ENCODE peak calls at places on chromosomes 7 and 10, in nine cellular contexts. J is ovary, H is H54, N is breast epithelium, E is HCT116, Q is H1, V is adrenal gland, F is endothelial cell of umbilical vein, X is IMR-90. Z is an unnamed sample.

GRCh38 chr7:105161366-105161765 is 147.4 kb downstream of the KMT2E start:
- DNase-seq in J (no peak), H (no peak), N (no peak), E (no peak), Q (no peak), V (no peak), F (no peak), X (no peak), Z (no peak)

GRCh38 chr7:25239888-25240287 is 11.6 kb upstream of the NPVF start:
- DNase-seq in J (no peak), H (no peak), N (no peak), E (no peak), Q (no peak), V (no peak), F (no peak), X (no peak), Z (no peak)

GRCh38 chr7:5677538-5678294 is 103.7 kb downstream of the RNF216 start:
- DNase-seq in J (peak), H (peak), N (no peak), E (peak), Q (no peak), V (peak), F (peak), X (peak), Z (no peak)

GRCh38 chr10:63711866-63712716 is 190.9 kb downstream of the REEP3 start:
- DNase-seq in J (peak), H (peak), N (peak), E (peak), Q (no peak), V (peak), F (peak), X (peak), Z (peak)

GRCh38 chr10:116001976-116002375 is 271.0 kb downstream of the GFRA1 start:
- DNase-seq in J (no peak), H (no peak), N (no peak), E (no peak), Q (no peak), V (no peak), F (no peak), X (no peak), Z (no peak)

GRCh38 chr7:134415700-134416099 is 43.2 kb downstream of the AKR1B1 start:
- DNase-seq in J (no peak), H (no peak), N (no peak), E (no peak), Q (no peak), V (no peak), F (no peak), X (no peak), Z (no peak)

GRCh38 chr10:43336641-43337318 is 34.7 kb upstream of the FXYD4 start:
- DNase-seq in J (no peak), H (no peak), N (no peak), E (no peak), Q (no peak), V (no peak), F (no peak), X (no peak), Z (no peak)

GRCh38 chr7:37346761-37347160 is 101.9 kb downstream of the ELMO1 start:
- DNase-seq in J (no peak), H (no peak), N (no peak), E (no peak), Q (no peak), V (no peak), F (no peak), X (no peak), Z (no peak)

GRCh38 chr10:22702348-22702747 is 12.0 kb downstream of the PIP4K2A start:
- DNase-seq in J (no peak), H (no peak), N (no peak), E (no peak), Q (no peak), V (no peak), F (no peak), X (peak), Z (no peak)

GRCh38 chr10:28805390-28805789 is 128.1 kb downstream of the BAMBI start:
- DNase-seq in J (no peak), H (no peak), N (no peak), E (no peak), Q (no peak), V (no peak), F (no peak), X (no peak), Z (no peak)

GRCh38 chr7:13839063-13839462 is 150.4 kb downstream of the ETV1 start:
- DNase-seq in J (no peak), H (no peak), N (no peak), E (no peak), Q (no peak), V (no peak), F (no peak), X (no peak), Z (no peak)

GRCh38 chr7:116454377-116454776 is 45.2 kb upstream of the CAV2 start:
- DNase-seq in J (no peak), H (no peak), N (no peak), E (no peak), Q (no peak), V (no peak), F (no peak), X (no peak), Z (no peak)

GRCh38 chr7:139993592-139993991 is 69.2 kb downstream of the PARP12 start:
- DNase-seq in J (no peak), H (no peak), N (no peak), E (no peak), Q (no peak), V (no peak), F (no peak), X (no peak), Z (no peak)

GRCh38 chr10:113770346-113770745 is 18.9 kb downstream of the PLEKHS1 start:
- DNase-seq in J (no peak), H (no peak), N (no peak), E (no peak), Q (no peak), V (no peak), F (no peak), X (no peak), Z (no peak)

GRCh38 chr7:37304926-37305325 is 143.7 kb downstream of the ELMO1 start:
- DNase-seq in J (no peak), H (no peak), N (no peak), E (no peak), Q (no peak), V (no peak), F (no peak), X (no peak), Z (no peak)

GRCh38 chr7:2701832-2702593 is 14.0 kb downstream of the AMZ1 start:
- DNase-seq in J (peak), H (peak), N (no peak), E (no peak), Q (no peak), V (peak), F (no peak), X (peak), Z (peak)

GRCh38 chr10:131160219-131160875 is 151.2 kb downstream of the TCERG1L start:
- DNase-seq in J (peak), H (no peak), N (no peak), E (no peak), Q (no peak), V (no peak), F (no peak), X (no peak), Z (no peak)

GRCh38 chr10:61786728-61787127 is 114.8 kb upstream of the ARID5B start:
- DNase-seq in J (no peak), H (peak), N (no peak), E (peak), Q (no peak), V (no peak), F (peak), X (peak), Z (no peak)

GRCh38 chr10:87960230-87960629 is 96.8 kb downstream of the PTEN start:
- DNase-seq in J (no peak), H (no peak), N (no peak), E (no peak), Q (no peak), V (no peak), F (peak), X (peak), Z (no peak)

GRCh38 chr7:29091121-29091601 is 55.2 kb downstream of the CPVL start:
- DNase-seq in J (peak), H (no peak), N (no peak), E (no peak), Q (no peak), V (peak), F (no peak), X (no peak), Z (no peak)

GRCh38 chr7:115014794-115015193 is 92.9 kb downstream of the MDFIC start:
- DNase-seq in J (no peak), H (no peak), N (no peak), E (no peak), Q (no peak), V (no peak), F (no peak), X (no peak), Z (no peak)

GRCh38 chr10:8041284-8042031 is 13.0 kb upstream of the GATA3 start:
- DNase-seq in J (no peak), H (no peak), N (no peak), E (no peak), Q (no peak), V (no peak), F (peak), X (no peak), Z (no peak)

GRCh38 chr7:99557940-99558305 is 519 bp upstream of the ZNF655 start:
- DNase-seq in J (no peak), H (peak), N (no peak), E (no peak), Q (no peak), V (no peak), F (no peak), X (no peak), Z (no peak)

GRCh38 chr7:120864146-120864920 is 6.4 kb upstream of the TSPAN12 start:
- DNase-seq in J (no peak), H (no peak), N (no peak), E (no peak), Q (no peak), V (no peak), F (no peak), X (no peak), Z (no peak)

GRCh38 chr7:13801669-13802068 is 187.8 kb downstream of the ETV1 start:
- DNase-seq in J (no peak), H (no peak), N (no peak), E (no peak), Q (no peak), V (no peak), F (no peak), X (peak), Z (no peak)

GRCh38 chr7:110442386-110442837 is 648.5 kb upstream of the LRRN3 start:
- DNase-seq in J (no peak), H (peak), N (no peak), E (peak), Q (peak), V (peak), F (peak), X (peak), Z (no peak)

GRCh38 chr7:105130048-105130447 is 116.0 kb downstream of the KMT2E start:
- DNase-seq in J (no peak), H (no peak), N (no peak), E (no peak), Q (no peak), V (no peak), F (no peak), X (no peak), Z (no peak)

GRCh38 chr10:79275105-79275430 is 72.2 kb upstream of the PPIF start:
- DNase-seq in J (no peak), H (no peak), N (no peak), E (no peak), Q (no peak), V (no peak), F (no peak), X (no peak), Z (no peak)

GRCh38 chr10:35795131-35795819 is 153.2 kb upstream of the FZD8 start:
- DNase-seq in J (no peak), H (no peak), N (no peak), E (no peak), Q (no peak), V (no peak), F (peak), X (peak), Z (no peak)

GRCh38 chr7:134279336-134279735 is 37.4 kb downstream of the SLC35B4 start:
- DNase-seq in J (no peak), H (no peak), N (no peak), E (no peak), Q (no peak), V (no peak), F (no peak), X (no peak), Z (no peak)

GRCh38 chr7:21076054-21076453 is 289.4 kb upstream of the SP8 start:
- DNase-seq in J (no peak), H (no peak), N (no peak), E (no peak), Q (no peak), V (no peak), F (no peak), X (no peak), Z (no peak)

GRCh38 chr10:22626784-22627183 is 87.6 kb downstream of the PIP4K2A start:
- DNase-seq in J (no peak), H (no peak), N (no peak), E (no peak), Q (no peak), V (no peak), F (peak), X (no peak), Z (no peak)

GRCh38 chr10:128305601-128306345 is 179.6 kb upstream of the MKI67 start:
- DNase-seq in J (no peak), H (no peak), N (no peak), E (no peak), Q (no peak), V (no peak), F (no peak), X (no peak), Z (no peak)

GRCh38 chr7:158301221-158301620 is 286.4 kb downstream of the PTPRN2 start:
- DNase-seq in J (no peak), H (no peak), N (no peak), E (no peak), Q (no peak), V (no peak), F (no peak), X (no peak), Z (no peak)

GRCh38 chr10:71314028-71314693 is 4.9 kb upstream of the SLC29A3 start:
- DNase-seq in J (peak), H (peak), N (no peak), E (peak), Q (peak), V (peak), F (peak), X (peak), Z (no peak)

GRCh38 chr10:70222340-70222794 is 10.9 kb downstream of the PPA1 start:
- DNase-seq in J (no peak), H (no peak), N (peak), E (peak), Q (no peak), V (no peak), F (no peak), X (peak), Z (no peak)

GRCh38 chr7:93964813-93965212 is 39.3 kb downstream of the BET1 start:
- DNase-seq in J (no peak), H (no peak), N (no peak), E (no peak), Q (no peak), V (no peak), F (no peak), X (no peak), Z (no peak)

DNA sequence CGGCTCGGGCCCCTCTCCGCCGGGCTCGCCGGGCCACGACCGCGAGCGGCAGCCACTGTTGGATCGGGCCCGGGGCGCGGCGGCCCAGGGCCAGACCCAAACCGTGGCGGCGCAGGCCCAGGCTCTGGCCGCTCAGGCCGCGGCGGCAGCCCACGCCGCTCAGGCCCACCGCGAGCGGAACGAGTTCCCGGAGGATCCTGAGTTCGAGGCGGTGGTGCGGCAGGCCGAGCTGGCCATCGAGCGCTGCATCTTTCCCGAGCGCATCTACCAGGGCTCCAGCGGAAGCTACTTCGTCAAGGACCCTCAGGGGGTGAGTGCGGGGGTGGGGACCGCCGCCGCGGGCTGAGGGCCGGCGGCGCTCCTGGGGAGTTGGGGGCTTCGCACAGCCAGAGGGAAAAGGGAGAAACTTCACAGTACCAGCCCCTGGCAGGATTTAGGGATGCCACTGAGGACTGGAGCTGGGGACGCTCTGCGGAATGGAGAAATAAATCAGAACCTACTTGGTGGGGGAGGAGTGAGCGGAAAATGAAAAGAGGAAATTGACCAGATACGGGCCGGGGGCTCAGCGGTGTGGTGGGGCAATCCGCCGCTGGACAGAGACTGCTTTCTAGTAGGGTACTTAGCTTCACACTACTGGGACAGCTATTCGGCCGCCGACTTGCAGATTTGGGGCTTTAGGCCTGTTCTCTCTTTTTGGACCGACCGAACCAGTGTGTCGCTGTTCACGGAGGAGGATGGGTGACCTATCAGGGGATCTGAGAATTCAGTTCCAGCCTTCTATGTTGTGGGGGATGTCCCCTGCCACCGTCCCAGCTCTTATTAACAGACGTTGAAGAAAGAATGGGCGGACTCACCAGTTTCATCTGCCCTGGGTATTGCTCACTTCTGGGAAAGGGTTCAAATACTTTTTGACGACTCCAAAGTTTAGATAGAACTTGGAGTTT is 669 bp downstream of the PI4K2A start:
- DNase-seq in J (peak), H (peak), N (peak), E (no peak), Q (no peak), V (peak), F (peak), X (peak), Z (peak)
- TF ChIP-seq POLR2A in J (no peak), H (no peak), N (no peak), E (no peak), Q (no peak), V (peak), F (no peak), X (no peak), Z (peak)

GRCh38 chr10:2748287-2748686 is 319.1 kb upstream of the PFKP start:
- DNase-seq in J (no peak), H (no peak), N (no peak), E (no peak), Q (no peak), V (no peak), F (no peak), X (no peak), Z (no peak)
- TF ChIP-seq POLR2A in J (no peak), H (no peak), N (no peak), E (no peak), Q (no peak), V (no peak), F (no peak), X (no peak), Z (no peak)

DNA sequence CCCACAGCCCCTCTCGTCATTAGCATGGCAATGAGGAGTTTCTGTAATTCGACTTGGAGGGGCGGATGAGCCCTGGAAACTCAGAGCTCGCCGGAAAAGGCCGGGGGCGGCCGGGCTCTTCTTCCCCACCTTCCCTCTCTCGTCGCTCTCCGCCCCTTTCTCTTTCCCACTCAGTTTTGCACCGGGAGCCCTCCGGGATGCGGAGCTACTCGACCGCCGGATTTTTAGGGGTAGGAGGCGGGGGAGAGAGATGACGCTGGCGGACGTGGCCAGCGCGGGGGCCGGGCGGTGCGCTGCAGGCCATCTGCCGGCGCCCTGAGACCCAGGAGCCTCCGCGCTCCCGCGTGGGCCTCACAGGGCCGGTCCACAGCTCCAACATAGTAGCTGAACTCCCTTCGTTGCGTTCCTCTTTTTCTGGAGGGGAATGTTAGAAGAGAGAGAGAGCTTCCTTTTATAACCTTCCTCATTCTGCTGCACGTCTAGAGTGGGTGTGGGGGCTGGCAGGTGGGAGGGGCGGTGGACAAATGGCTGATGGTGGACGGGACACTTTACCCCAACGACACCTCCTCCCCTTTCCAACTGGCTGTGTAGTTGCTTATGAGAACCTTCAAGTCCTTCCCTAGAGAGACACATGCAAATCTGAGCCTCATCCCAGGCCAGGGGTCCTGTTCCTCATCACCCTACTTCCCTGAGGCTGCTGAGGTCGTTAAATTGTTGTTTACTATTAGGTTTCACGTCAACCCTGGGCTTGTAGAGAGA is 1.1 kb upstream of the HOXA1 start:
- DNase-seq in J (peak), H (no peak), N (no peak), E (no peak), Q (no peak), V (peak), F (peak), X (peak), Z (no peak)
- TF ChIP-seq POLR2A in J (no peak), H (peak), N (no peak), E (no peak), Q (no peak), V (no peak), F (peak), X (peak), Z (no peak)

GRCh38 chr7:150962743-150963399 is 15.2 kb downstream of the KCNH2 start:
- DNase-seq in J (peak), H (peak), N (no peak), E (no peak), Q (no peak), V (peak), F (peak), X (peak), Z (no peak)
- TF ChIP-seq POLR2A in J (no peak), H (no peak), N (no peak), E (no peak), Q (no peak), V (no peak), F (no peak), X (no peak), Z (no peak)

GRCh38 chr7:129367700-129368388 is 66.4 kb upstream of the STRIP2 start:
- DNase-seq in J (peak), H (peak), N (peak), E (peak), Q (peak), V (peak), F (peak), X (peak), Z (peak)
- TF ChIP-seq POLR2A in J (no peak), H (no peak), N (no peak), E (no peak), Q (no peak), V (no peak), F (no peak), X (no peak), Z (no peak)

Z was measured in gastrocnemius medialis.